ENCODE peak calls at places on chromosomes 13 and 19, in seven cellular contexts. G is mesendoderm, F is neuronal stem cell, R is H9, Y is IMR-90, J is mesenchymal stem cell, L is trophoblast cell. N is an unnamed sample. For H3K4me1, the result is how much of the 10 kb centered on the place peaks cover.

GRCh38 chr13:113800576-113800926 is 41.5 kb downstream of the TMEM255B start:
- DNase-seq in G (no peak), J (no peak), R (no peak), L (no peak), F (no peak), Y (no peak), N (no peak)

GRCh38 chr13:27975579-27976361 is 6.7 kb upstream of the CDX2 start:
- DNase-seq in Y (no peak), F (no peak), L (no peak), J (no peak), G (no peak), R (peak), N (peak)

GRCh38 chr13:75635621-75636338 is at the start of gene LMO7:
- DNase-seq in Y (peak), J (peak), F (peak), L (peak), G (peak), R (peak), N (peak)

GRCh38 chr13:68078874-68079273 is 848.7 kb upstream of the PCDH9 start:
- DNase-seq in L (no peak), R (no peak), G (no peak), F (no peak), J (peak), Y (no peak), N (no peak)

GRCh38 chr19:12000152-12000981 is 35.1 kb downstream of the ZNF433 start:
- DNase-seq in G (no peak), L (no peak), Y (peak), J (no peak), R (no peak), F (no peak), N (no peak)

GRCh38 chr13:65914707-65915106 is 1315.4 kb downstream of the PCDH9 start:
- DNase-seq in L (no peak), G (no peak), Y (peak), J (no peak), F (no peak), R (no peak), N (no peak)

GRCh38 chr13:33146843-33147611 is 130.8 kb downstream of the KL start:
- DNase-seq in Y (no peak), L (no peak), R (no peak), G (no peak), F (no peak), J (no peak), N (no peak)

GRCh38 chr19:23075031-23075733 is 41.6 kb upstream of the ZNF730 start:
- DNase-seq in R (peak), Y (peak), G (peak), F (peak), L (peak), J (peak), N (peak)

GRCh38 chr13:104086759-104087158 is 1020.5 kb upstream of the SLC10A2 start:
- DNase-seq in G (no peak), F (no peak), J (peak), Y (peak), L (peak), R (no peak), N (no peak)

GRCh38 chr13:98459721-98460370 is 117.1 kb downstream of the STK24 start:
- DNase-seq in Y (no peak), J (no peak), L (no peak), R (no peak), G (no peak), F (no peak), N (no peak)

GRCh38 chr19:11420429-11420893 is 1.3 kb upstream of the RGL3 start:
- DNase-seq in J (peak), Y (no peak), L (peak), G (no peak), F (no peak), R (no peak), N (no peak)

GRCh38 chr13:52925775-52926285 is 77.4 kb upstream of the PCDH8 start:
- DNase-seq in J (no peak), L (no peak), Y (no peak), R (no peak), F (no peak), G (no peak), N (no peak)

GRCh38 chr19:35518313-35518712 is 4.9 kb upstream of the DMKN start:
- DNase-seq in J (peak), G (peak), R (no peak), L (peak), Y (peak), F (no peak), N (no peak)

GRCh38 chr13:18993884-18994660 is 187.6 kb downstream of the TUBA3C start:
- DNase-seq in Y (no peak), L (no peak), G (no peak), F (no peak), R (no peak), J (no peak), N (no peak)

DNA sequence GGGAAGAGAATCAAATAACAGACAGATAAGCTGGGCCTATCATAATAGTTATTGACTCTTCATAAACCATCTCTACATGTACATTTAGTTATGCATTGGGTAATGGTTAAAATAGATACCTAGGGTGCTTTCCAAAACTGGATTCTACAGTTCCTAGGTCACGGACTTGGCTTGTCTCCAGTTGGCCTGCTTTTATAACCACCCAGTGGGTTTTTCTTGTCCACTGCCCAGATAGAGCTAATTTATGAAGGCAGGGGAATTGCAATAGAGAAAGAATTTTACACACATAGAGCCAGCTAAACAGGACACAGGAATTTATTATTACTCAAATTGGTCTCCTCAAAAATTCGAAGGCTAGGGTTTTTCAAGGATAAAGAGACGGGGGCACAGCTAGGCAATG is 97.3 kb downstream of the FAM216B start:
- DNase-seq in G (no peak), L (no peak), J (no peak), R (no peak), F (no peak), Y (no peak), N (no peak)
- H2BK120ac ChIP-seq in G (no peak), L (no peak), J (no peak), R (no peak), F (no peak), Y (no peak), N (no peak)

GRCh38 chr19:40279761-40280607 is 5.2 kb downstream of the AKT2 start:
- DNase-seq in Y (no peak), J (no peak), F (no peak), L (no peak), R (no peak), G (peak), N (no peak)

GRCh38 chr19:40282920-40283319 is 2.2 kb downstream of the AKT2 start:
- DNase-seq in L (no peak), J (no peak), F (no peak), R (no peak), G (no peak), Y (peak), N (no peak)

GRCh38 chr19:40282209-40282580 is 3.0 kb downstream of the AKT2 start:
- DNase-seq in Y (no peak), R (no peak), F (no peak), J (no peak), G (no peak), L (no peak), N (no peak)

GRCh38 chr19:40280608-40281221 is 4.4 kb downstream of the AKT2 start:
- DNase-seq in G (peak), F (no peak), L (no peak), J (no peak), Y (no peak), R (peak), N (no peak)

GRCh38 chr19:40281381-40282208 is 3.5 kb downstream of the AKT2 start:
- DNase-seq in F (no peak), L (no peak), J (no peak), R (no peak), G (no peak), Y (no peak), N (no peak)
- H3K4me1 ChIP-seq in F (under half), L (under half), J (under half), R (under half), G (under half), Y (under half), N (under half)

GRCh38 chr13:89113744-89114143 is 1442.6 kb downstream of the SLITRK5 start:
- DNase-seq in L (no peak), G (peak), J (no peak), R (no peak), F (peak), Y (no peak), N (no peak)
- H2BK120ac ChIP-seq in L (no peak), G (no peak), J (no peak), R (no peak), F (no peak), Y (no peak), N (no peak)

GRCh38 chr19:15299568-15300409 is 32.5 kb downstream of the BRD4 start:
- DNase-seq in R (no peak), J (peak), G (peak), F (no peak), Y (peak), L (peak), N (no peak)
- H3K4me1 ChIP-seq in R (under half), J (under half), G (under half), F (under half), Y (under half), L (half or more), N (under half)

GRCh38 chr19:38785187-38785699 is 3.8 kb upstream of the LGALS7B start:
- DNase-seq in F (no peak), R (no peak), G (no peak), Y (no peak), L (no peak), J (no peak), N (no peak)

GRCh38 chr19:38781058-38781457 is 7.7 kb upstream of the LGALS7 start:
- DNase-seq in F (no peak), L (no peak), J (no peak), R (no peak), G (no peak), Y (no peak), N (no peak)

GRCh38 chr19:38784224-38784623 is 4.8 kb upstream of the LGALS7B start:
- DNase-seq in J (peak), R (no peak), Y (peak), G (peak), F (no peak), L (peak), N (no peak)

GRCh38 chr19:38778733-38779132 is 5.4 kb upstream of the LGALS7 start:
- DNase-seq in F (no peak), L (no peak), G (no peak), R (no peak), Y (no peak), J (no peak), N (no peak)

GRCh38 chr19:38780443-38780842 is 7.1 kb upstream of the LGALS7 start:
- DNase-seq in F (no peak), L (no peak), G (no peak), Y (no peak), J (no peak), R (no peak), N (no peak)
- H2BK120ac ChIP-seq in F (no peak), L (no peak), G (no peak), Y (no peak), J (no peak), R (no peak), N (no peak)

DNA sequence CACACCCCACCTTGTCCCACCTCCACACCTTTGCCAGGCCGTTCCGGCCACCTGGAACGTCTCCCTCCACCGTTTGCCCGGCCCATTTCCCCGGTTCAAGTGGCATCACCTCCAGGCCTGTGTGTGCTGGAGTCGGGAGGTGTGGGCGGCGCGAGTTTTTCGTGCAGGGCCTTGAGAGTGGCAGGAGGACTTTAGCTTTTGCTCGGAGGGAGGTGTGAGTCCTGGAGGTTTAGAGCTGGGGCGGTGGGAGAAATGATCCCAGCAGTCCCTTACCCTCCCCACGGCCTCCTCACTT is 4.3 kb upstream of the PALM start:
- DNase-seq in Y (no peak), G (no peak), R (no peak), L (no peak), J (no peak), F (no peak), N (no peak)
- H3K4me1 ChIP-seq in Y (under half), G (under half), R (under half), L (under half), J (under half), F (under half), N (under half)

GRCh38 chr13:23671367-23671766 is 101.2 kb downstream of the TNFRSF19 start:
- DNase-seq in Y (no peak), J (no peak), R (no peak), F (no peak), G (no peak), L (no peak), N (no peak)
- H2BK120ac ChIP-seq in Y (peak), J (no peak), R (no peak), F (no peak), G (no peak), L (no peak), N (no peak)

DNA sequence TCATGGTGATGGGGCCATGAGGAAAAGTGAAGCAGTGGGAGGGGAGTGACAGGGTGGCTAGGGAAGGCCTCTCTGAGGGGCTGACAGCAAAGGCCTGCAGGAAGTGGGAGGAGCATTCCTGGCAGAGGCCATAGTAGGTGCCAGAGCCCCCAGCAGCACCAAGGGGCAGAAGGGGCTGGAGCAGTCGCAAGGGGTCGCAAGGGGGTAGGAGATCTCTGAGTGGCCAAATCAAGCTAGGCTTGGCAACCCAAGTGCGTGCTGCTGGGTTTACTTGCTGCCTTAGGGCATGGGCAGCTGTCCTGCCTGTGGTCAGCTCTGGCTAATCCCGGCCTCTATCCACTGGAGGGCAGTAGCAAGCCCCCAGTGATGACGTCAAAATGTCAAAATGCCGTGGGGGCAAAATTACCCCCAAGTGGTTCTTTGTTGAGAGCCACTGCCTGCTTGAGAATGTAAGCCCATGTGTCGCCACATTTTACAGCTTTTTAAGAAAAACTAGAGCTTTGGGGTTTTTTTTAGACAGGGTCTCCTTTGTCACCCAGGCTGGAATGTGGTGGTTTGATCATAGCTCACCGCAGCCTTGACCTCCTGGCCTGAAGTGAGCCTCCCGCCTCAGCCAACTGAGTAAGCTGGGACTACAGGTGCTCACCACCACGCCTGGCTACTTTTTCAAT is 11.8 kb downstream of the CCDC97 start:
- DNase-seq in F (peak), Y (peak), J (peak), L (peak), G (peak), R (peak), N (peak)
- H3K4me1 ChIP-seq in F (under half), Y (under half), J (half or more), L (half or more), G (under half), R (under half), N (under half)

GRCh38 chr19:13505164-13505695 is 1.0 kb downstream of the CACNA1A start:
- DNase-seq in L (no peak), R (no peak), G (no peak), F (peak), J (no peak), Y (no peak), N (peak)

GRCh38 chr19:13505761-13506549 is at the start of gene CACNA1A:
- DNase-seq in J (no peak), G (peak), F (peak), L (no peak), R (peak), Y (peak), N (peak)

GRCh38 chr19:13506550-13506878 is 235 bp upstream of the CACNA1A start:
- DNase-seq in R (no peak), L (no peak), F (peak), Y (peak), G (peak), J (no peak), N (peak)

GRCh38 chr19:13503570-13504235 is 2.6 kb downstream of the CACNA1A start:
- DNase-seq in G (no peak), L (no peak), J (no peak), R (no peak), Y (no peak), F (no peak), N (no peak)

DNA sequence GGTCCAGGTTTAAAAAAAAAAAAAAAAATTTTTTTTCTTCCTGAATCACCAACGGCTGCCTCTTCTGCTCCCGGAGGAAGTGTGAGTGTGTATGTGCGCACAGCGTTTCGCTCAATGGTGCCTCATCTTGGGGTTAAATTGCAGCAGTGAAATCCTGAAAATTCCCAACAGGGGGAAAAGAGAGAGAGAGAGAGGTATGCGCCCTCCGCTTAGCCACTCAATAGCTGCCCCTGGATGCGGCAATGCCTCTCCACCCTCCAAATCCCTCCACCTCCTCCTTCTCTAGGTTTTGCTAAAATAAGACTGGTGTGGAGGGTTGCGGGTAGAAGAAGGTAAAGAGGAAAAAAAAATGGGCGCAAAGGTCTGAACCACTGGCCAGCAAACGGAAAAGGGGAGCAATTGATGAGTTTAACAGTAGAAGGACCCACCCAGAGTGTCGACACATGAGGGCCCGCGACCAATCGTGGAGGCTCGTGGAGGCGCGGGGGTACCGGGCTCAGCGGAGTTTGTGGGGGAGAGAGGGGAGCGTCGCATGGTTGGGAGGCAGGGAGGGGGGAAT is 853 bp upstream of the CACNA1A start:
- DNase-seq in G (peak), F (peak), Y (peak), J (no peak), R (peak), L (no peak), N (peak)
- H2BK120ac ChIP-seq in G (no peak), F (no peak), Y (no peak), J (no peak), R (peak), L (no peak), N (no peak)

N was measured in H1.